ENCODE peak calls at places on chromosome 3, in seven cellular contexts. X is RWPE1, E is hepatocyte, O is ascending aorta, U is AG04449, V is A549, Z is endothelial cell. J is an unnamed sample.

GRCh38 chr3:73546961-73547360 is 77.8 kb downstream of the PDZRN3 start:
- DNase-seq in X (peak), E (no peak), O (no peak), U (peak), V (no peak), Z (no peak), J (no peak)

GRCh38 chr3:125054436-125055164 is 1.2 kb downstream of the HEG1 start:
- DNase-seq in X (peak), E (peak), O (no peak), U (no peak), V (peak), Z (no peak), J (no peak)

GRCh38 chr3:183698318-183698731 is 728 bp downstream of the YEATS2 start:
- DNase-seq in X (peak), E (peak), O (no peak), U (no peak), V (peak), Z (peak), J (no peak)

GRCh38 chr3:125245521-125245920 is 33.0 kb upstream of the SLC12A8 start:
- DNase-seq in X (no peak), E (no peak), O (no peak), U (no peak), V (no peak), Z (no peak), J (no peak)

GRCh38 chr3:197151562-197151961 is 121.9 kb upstream of the MELTF start:
- DNase-seq in X (peak), E (peak), O (no peak), U (no peak), V (no peak), Z (no peak), J (no peak)

GRCh38 chr3:187291001-187291511 is 481 bp downstream of the MASP1 start:
- DNase-seq in X (no peak), E (peak), O (no peak), U (no peak), V (no peak), Z (no peak), J (no peak)

GRCh38 chr3:177525987-177526712 is 328.9 kb upstream of the TBL1XR1 start:
- DNase-seq in X (no peak), E (no peak), O (no peak), U (no peak), V (no peak), Z (no peak), J (no peak)

GRCh38 chr3:48367201-48367600 is 4.8 kb upstream of the FBXW12 start:
- DNase-seq in X (no peak), E (no peak), O (no peak), U (no peak), V (no peak), Z (no peak), J (no peak)

GRCh38 chr3:48581621-48582481 is 13.3 kb downstream of the COL7A1 start:
- DNase-seq in X (no peak), E (no peak), O (no peak), U (no peak), V (no peak), Z (no peak), J (no peak)

GRCh38 chr3:149588909-149589308 is 68.9 kb downstream of the WWTR1 start:
- DNase-seq in X (no peak), E (no peak), O (no peak), U (no peak), V (no peak), Z (no peak), J (no peak)

GRCh38 chr3:119690043-119690656 is 12.7 kb upstream of the CFAP91 start:
- DNase-seq in X (peak), E (peak), O (no peak), U (no peak), V (peak), Z (no peak), J (no peak)

GRCh38 chr3:160567774-160568173 is 2.4 kb upstream of the KPNA4 start:
- DNase-seq in X (no peak), E (no peak), O (no peak), U (no peak), V (no peak), Z (no peak), J (no peak)

GRCh38 chr3:179321585-179322322 is 1.1 kb upstream of the ZNF639 start:
- DNase-seq in X (peak), E (peak), O (no peak), U (no peak), V (peak), Z (peak), J (peak)

GRCh38 chr3:32226875-32227500 is 11.5 kb upstream of the CMTM8 start:
- DNase-seq in X (peak), E (no peak), O (no peak), U (no peak), V (peak), Z (no peak), J (no peak)

GRCh38 chr3:156600834-156601233 is 45.9 kb upstream of the SSR3 start:
- DNase-seq in X (no peak), E (no peak), O (no peak), U (no peak), V (no peak), Z (no peak), J (no peak)

GRCh38 chr3:102079809-102080197 is 230.5 kb downstream of the NFKBIZ start:
- DNase-seq in X (no peak), E (no peak), O (no peak), U (no peak), V (no peak), Z (no peak), J (no peak)

GRCh38 chr3:175486255-175486654 is 627.1 kb downstream of the NAALADL2 start:
- DNase-seq in X (no peak), E (no peak), O (no peak), U (no peak), V (no peak), Z (no peak), J (no peak)

GRCh38 chr3:25430942-25431570 is 3.0 kb downstream of the RARB start:
- DNase-seq in X (no peak), E (no peak), O (no peak), U (no peak), V (no peak), Z (no peak), J (no peak)

GRCh38 chr3:123700791-123701712 is 116.2 kb upstream of the HACD2 start:
- DNase-seq in X (no peak), E (peak), O (no peak), U (no peak), V (no peak), Z (no peak), J (no peak)

GRCh38 chr3:19104459-19104858 is 43.9 kb upstream of the KCNH8 start:
- DNase-seq in X (no peak), E (no peak), O (no peak), U (no peak), V (no peak), Z (no peak), J (no peak)

GRCh38 chr3:42539871-42540714 is 37.6 kb downstream of the VIPR1 start:
- DNase-seq in X (peak), E (peak), O (no peak), U (no peak), V (peak), Z (peak), J (no peak)

GRCh38 chr3:146243559-146243958 is 7.3 kb downstream of the PLSCR4 start:
- DNase-seq in X (no peak), E (no peak), O (no peak), U (no peak), V (no peak), Z (no peak), J (no peak)

GRCh38 chr3:169085827-169086226 is 577.7 kb downstream of the MECOM start:
- DNase-seq in X (peak), E (peak), O (no peak), U (peak), V (no peak), Z (no peak), J (no peak)

DNA sequence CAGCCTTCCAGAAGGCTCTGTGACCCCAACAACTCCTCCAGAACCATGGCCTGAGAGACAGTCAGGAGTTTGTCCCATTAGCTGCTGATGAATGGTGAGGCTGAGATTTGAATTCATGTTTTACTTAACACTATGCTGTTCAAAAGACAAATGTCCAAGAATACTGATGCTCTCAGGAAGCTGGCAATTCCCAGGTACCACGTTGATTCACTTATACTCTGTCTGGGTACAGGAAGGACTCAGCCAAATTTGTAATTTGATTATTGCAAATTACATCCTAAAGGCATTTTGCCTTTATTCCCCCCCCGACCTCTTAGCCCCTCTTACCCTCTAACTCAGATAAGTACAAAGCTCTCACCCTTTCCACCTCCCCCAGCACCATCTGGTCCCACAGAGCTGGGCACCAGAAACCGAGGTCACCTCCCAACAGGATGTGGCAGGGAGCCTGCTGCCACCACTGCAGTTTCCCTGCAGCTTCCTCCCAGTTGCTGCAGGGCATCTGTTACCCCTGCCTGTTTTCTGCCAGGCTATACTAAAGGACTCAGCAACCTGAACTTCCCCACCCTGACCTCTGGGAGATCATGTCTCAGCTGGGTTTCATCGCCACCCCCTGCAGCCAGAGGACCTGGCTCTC is 33.6 kb downstream of the EAF1 start:
- DNase-seq in X (no peak), E (no peak), O (no peak), U (no peak), V (no peak), Z (no peak), J (no peak)
- TF ChIP-seq CTCF in X (no peak), E (no peak), O (no peak), U (no peak), V (no peak), Z (no peak), J (no peak)

GRCh38 chr3:39122811-39123210 is 15.3 kb downstream of the TTC21A start:
- DNase-seq in X (no peak), E (no peak), O (no peak), U (no peak), V (no peak), Z (no peak), J (no peak)

GRCh38 chr3:39126532-39127071 is 19.1 kb downstream of the TTC21A start:
- DNase-seq in X (no peak), E (peak), O (no peak), U (no peak), V (no peak), Z (peak), J (no peak)

GRCh38 chr3:39127296-39127906 is 19.9 kb downstream of the TTC21A start:
- DNase-seq in X (no peak), E (no peak), O (no peak), U (no peak), V (no peak), Z (no peak), J (no peak)

GRCh38 chr3:39125837-39126500 is 18.5 kb downstream of the TTC21A start:
- DNase-seq in X (no peak), E (no peak), O (no peak), U (no peak), V (no peak), Z (no peak), J (no peak)

GRCh38 chr3:39124876-39125836 is 17.7 kb downstream of the TTC21A start:
- DNase-seq in X (no peak), E (peak), O (no peak), U (no peak), V (no peak), Z (no peak), J (no peak)
- TF ChIP-seq CTCF in X (no peak), E (peak), O (peak), U (peak), V (peak), Z (no peak), J (peak)

GRCh38 chr3:14148041-14148985 is 23.5 kb downstream of the TMEM43 start:
- DNase-seq in X (no peak), E (no peak), O (no peak), U (no peak), V (no peak), Z (peak), J (peak)
- TF ChIP-seq CTCF in X (no peak), E (no peak), O (no peak), U (peak), V (no peak), Z (peak), J (no peak)

GRCh38 chr3:88061749-88062148 is 2.7 kb downstream of the ZNF654 start:
- DNase-seq in X (no peak), E (no peak), O (no peak), U (no peak), V (no peak), Z (no peak), J (no peak)

GRCh38 chr3:88059380-88060160 is 515 bp downstream of the ZNF654 start:
- DNase-seq in X (peak), E (no peak), O (no peak), U (no peak), V (peak), Z (no peak), J (no peak)

GRCh38 chr3:88058322-88058592 is 548 bp downstream of the CGGBP1 start:
- DNase-seq in X (no peak), E (no peak), O (no peak), U (no peak), V (peak), Z (no peak), J (no peak)

GRCh38 chr3:88058593-88059379 is at the start of the genes CGGBP1 and ZNF654:
- DNase-seq in X (peak), E (peak), O (peak), U (peak), V (peak), Z (peak), J (peak)

DNA sequence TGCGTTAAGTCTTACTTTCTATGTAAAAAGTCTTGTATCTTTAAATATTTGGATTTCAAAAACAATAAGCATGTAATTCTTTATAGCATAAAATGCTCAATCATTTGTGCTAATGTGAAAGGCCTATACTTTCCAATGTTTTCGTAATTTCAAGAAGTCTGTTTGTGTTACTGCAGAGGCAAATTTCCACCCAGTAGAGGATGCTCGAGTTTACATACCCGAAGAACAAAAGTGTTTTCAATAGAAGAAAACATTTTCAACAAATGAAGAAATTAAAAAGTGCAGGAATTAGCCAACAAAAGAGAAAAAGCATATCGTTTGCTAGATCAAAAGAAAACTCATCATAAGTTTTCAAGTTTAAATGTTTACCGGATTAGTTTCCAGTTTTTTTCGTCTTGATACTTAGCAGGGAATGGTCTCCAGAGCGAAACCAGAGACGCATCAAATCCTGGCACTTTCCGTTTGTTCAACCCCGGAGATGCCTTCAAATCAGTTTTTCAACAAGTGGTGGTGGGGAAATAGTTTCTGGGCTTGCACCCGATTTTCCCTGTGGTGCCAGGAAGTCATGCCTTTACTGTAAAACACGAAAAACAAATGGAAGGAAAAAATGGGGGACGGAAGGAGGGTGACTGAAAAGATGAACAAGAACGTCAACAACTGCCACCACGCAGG is 1.0 kb downstream of the CGGBP1 start:
- DNase-seq in X (no peak), E (peak), O (no peak), U (no peak), V (no peak), Z (no peak), J (no peak)
- TF ChIP-seq CTCF in X (peak), E (peak), O (no peak), U (no peak), V (no peak), Z (no peak), J (peak)

GRCh38 chr3:165346503-165346902 is 150.3 kb upstream of the SLITRK3 start:
- DNase-seq in X (no peak), E (no peak), O (no peak), U (no peak), V (no peak), Z (no peak), J (no peak)
- TF ChIP-seq CTCF in X (no peak), E (no peak), O (no peak), U (no peak), V (no peak), Z (no peak), J (no peak)

GRCh38 chr3:143421556-143421955 is 302.0 kb downstream of the CHST2 start:
- DNase-seq in X (no peak), E (no peak), O (no peak), U (no peak), V (no peak), Z (no peak), J (no peak)

GRCh38 chr3:143428351-143428750 is 308.8 kb downstream of the CHST2 start:
- DNase-seq in X (no peak), E (no peak), O (no peak), U (no peak), V (no peak), Z (no peak), J (no peak)

GRCh38 chr3:143429628-143430514 is 310.3 kb downstream of the CHST2 start:
- DNase-seq in X (no peak), E (no peak), O (no peak), U (no peak), V (no peak), Z (no peak), J (no peak)

GRCh38 chr3:143427626-143428025 is 308.1 kb downstream of the CHST2 start:
- DNase-seq in X (no peak), E (no peak), O (no peak), U (no peak), V (no peak), Z (no peak), J (no peak)

DNA sequence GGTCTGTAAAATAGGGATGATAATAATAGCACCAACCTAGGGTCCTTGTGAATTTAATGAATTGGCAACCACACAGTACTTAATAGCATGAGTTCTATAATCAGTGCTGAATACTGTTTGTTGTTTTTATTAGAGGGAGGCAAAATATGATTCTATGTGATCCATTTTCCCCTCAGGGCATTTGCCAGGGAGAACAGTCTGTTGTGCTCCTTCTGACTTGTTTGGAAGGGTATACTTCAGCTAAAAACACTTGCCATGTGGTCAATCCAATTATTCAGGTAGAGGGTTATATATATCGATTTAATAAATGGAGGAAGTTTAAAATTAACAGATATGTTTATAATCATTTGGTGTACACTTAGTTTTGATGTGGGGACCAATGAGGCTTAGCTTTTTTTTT is 305.3 kb downstream of the CHST2 start:
- DNase-seq in X (no peak), E (no peak), O (no peak), U (no peak), V (no peak), Z (no peak), J (no peak)
- TF ChIP-seq CTCF in X (no peak), E (no peak), O (no peak), U (no peak), V (no peak), Z (no peak), J (no peak)